ENCODE peak calls at places on chromosomes 3 and 15, in four cellular contexts. G is HepG2, I is K562, A is GM12878. V is an unnamed sample.

GRCh38 chr3:182115328-182116045 is 403.8 kb downstream of the SOX2 start:
- DNase-seq in G (no peak), A (no peak), I (no peak), V (no peak)

GRCh38 chr3:31402118-31402517 is 130.6 kb upstream of the STT3B start:
- DNase-seq in G (no peak), A (no peak), I (no peak), V (no peak)

GRCh38 chr3:111954228-111954990 is 24.4 kb upstream of the ABHD10 start:
- DNase-seq in G (no peak), I (no peak), A (no peak), V (no peak)

GRCh38 chr15:74863239-74864056 is 9.7 kb downstream of the SCAMP2 start:
- DNase-seq in I (no peak), G (no peak), A (no peak), V (no peak)

GRCh38 chr3:117074833-117075232 is 365.3 kb downstream of the TUSC7 start:
- DNase-seq in A (no peak), G (no peak), I (no peak), V (no peak)

GRCh38 chr15:85793641-85794597 is 806 bp downstream of the KLHL25 start:
- DNase-seq in I (peak), A (no peak), G (peak), V (peak)

GRCh38 chr3:194985031-194985578 is 285.9 kb downstream of the XXYLT1 start:
- DNase-seq in G (peak), A (no peak), I (no peak), V (peak)

GRCh38 chr15:85620321-85621044 is 174.2 kb downstream of the KLHL25 start:
- DNase-seq in A (no peak), G (no peak), I (no peak), V (no peak)

GRCh38 chr15:64566629-64567427 is 106.5 kb downstream of the ZNF609 start:
- DNase-seq in I (peak), A (no peak), G (no peak), V (no peak)

GRCh38 chr3:60153221-60153999 is 1097.8 kb downstream of the FHIT start:
- DNase-seq in I (no peak), G (no peak), A (no peak), V (no peak)

GRCh38 chr3:25820816-25821486 is 31.1 kb downstream of the OXSM start:
- DNase-seq in A (no peak), I (no peak), G (no peak), V (no peak)

GRCh38 chr15:57364282-57365007 is 11.9 kb upstream of the CGNL1 start:
- DNase-seq in I (no peak), A (no peak), G (peak), V (peak)

GRCh38 chr15:48090666-48091065 is 30.1 kb upstream of the SLC24A5 start:
- DNase-seq in G (no peak), A (no peak), I (no peak), V (no peak)

GRCh38 chr15:39153718-39154117 is 427.2 kb upstream of the THBS1 start:
- DNase-seq in G (no peak), I (no peak), A (no peak), V (no peak)

GRCh38 chr3:188389711-188390346 is 235.9 kb downstream of the LPP start:
- DNase-seq in G (no peak), A (no peak), I (no peak), V (no peak)

GRCh38 chr3:63948995-63949394 is 36.8 kb upstream of the SCAANT1 start:
- DNase-seq in A (no peak), G (no peak), I (no peak), V (no peak)

GRCh38 chr3:45551214-45552010 is 43.1 kb upstream of the LIMD1 start:
- DNase-seq in A (no peak), I (peak), G (peak), V (no peak)

GRCh38 chr15:64232400-64232799 is 69.6 kb upstream of the PPIB start:
- DNase-seq in I (peak), G (peak), A (no peak), V (no peak)

GRCh38 chr15:25175033-25175788 is 220.4 kb downstream of the SNRPN start:
- DNase-seq in A (no peak), G (no peak), I (no peak), V (peak)

GRCh38 chr3:36597422-36597821 is 166.9 kb downstream of the DCLK3 start:
- DNase-seq in G (no peak), A (no peak), I (no peak), V (no peak)

GRCh38 chr3:138124689-138125420 is 7.3 kb downstream of the A4GNT start:
- DNase-seq in I (no peak), G (no peak), A (no peak), V (peak)

GRCh38 chr15:86439614-86440013 is 359.9 kb downstream of the AGBL1 start:
- DNase-seq in A (no peak), I (no peak), G (no peak), V (no peak)

GRCh38 chr15:62756326-62756994 is 286.1 kb upstream of the TPM1 start:
- DNase-seq in I (no peak), G (peak), A (no peak), V (no peak)

GRCh38 chr15:79007066-79007465 is 62.2 kb upstream of the CTSH start:
- DNase-seq in G (peak), A (peak), I (peak), V (peak)

GRCh38 chr3:153355559-153355958 is 193.5 kb downstream of the RAP2B start:
- DNase-seq in A (no peak), I (no peak), G (no peak), V (no peak)

GRCh38 chr3:141913150-141913811 is 36.8 kb downstream of the ATP1B3 start:
- DNase-seq in A (peak), I (peak), G (peak), V (no peak)

GRCh38 chr15:65094294-65094995 is 17.9 kb downstream of the KBTBD13 start:
- DNase-seq in I (no peak), G (no peak), A (no peak), V (no peak)

GRCh38 chr3:102722317-102722716 is 287.5 kb downstream of the ZPLD1 start:
- DNase-seq in A (no peak), G (no peak), I (no peak), V (no peak)

GRCh38 chr3:160434071-160434470 is 15.5 kb downstream of the TRIM59 start:
- DNase-seq in A (no peak), G (no peak), I (no peak), V (no peak)

GRCh38 chr3:185824051-185824466 is 783 bp downstream of the IGF2BP2 start:
- DNase-seq in I (no peak), G (no peak), A (no peak), V (peak)

GRCh38 chr3:33758874-33759273 is 39.6 kb upstream of the PDCD6IP start:
- DNase-seq in G (no peak), A (no peak), I (no peak), V (no peak)

GRCh38 chr15:32636410-32636809 is 5.1 kb upstream of the SCG5 start:
- DNase-seq in G (no peak), A (no peak), I (no peak), V (no peak)

GRCh38 chr3:112089956-112090898 is 4.0 kb downstream of the C3orf52 start:
- DNase-seq in A (no peak), G (no peak), I (no peak), V (no peak)

GRCh38 chr15:66846811-66847210 is 144.8 kb downstream of the SMAD6 start:
- DNase-seq in A (no peak), G (no peak), I (no peak), V (no peak)

GRCh38 chr3:140131895-140132294 is 196.9 kb downstream of the CLSTN2 start:
- DNase-seq in G (no peak), I (no peak), A (no peak), V (no peak)

GRCh38 chr3:13500133-13500885 is 20.2 kb downstream of the HDAC11 start:
- DNase-seq in G (no peak), I (peak), A (no peak), V (peak)

GRCh38 chr3:163951397-163951987 is 1126.8 kb downstream of the SI start:
- DNase-seq in G (peak), I (no peak), A (no peak), V (no peak)

DNA sequence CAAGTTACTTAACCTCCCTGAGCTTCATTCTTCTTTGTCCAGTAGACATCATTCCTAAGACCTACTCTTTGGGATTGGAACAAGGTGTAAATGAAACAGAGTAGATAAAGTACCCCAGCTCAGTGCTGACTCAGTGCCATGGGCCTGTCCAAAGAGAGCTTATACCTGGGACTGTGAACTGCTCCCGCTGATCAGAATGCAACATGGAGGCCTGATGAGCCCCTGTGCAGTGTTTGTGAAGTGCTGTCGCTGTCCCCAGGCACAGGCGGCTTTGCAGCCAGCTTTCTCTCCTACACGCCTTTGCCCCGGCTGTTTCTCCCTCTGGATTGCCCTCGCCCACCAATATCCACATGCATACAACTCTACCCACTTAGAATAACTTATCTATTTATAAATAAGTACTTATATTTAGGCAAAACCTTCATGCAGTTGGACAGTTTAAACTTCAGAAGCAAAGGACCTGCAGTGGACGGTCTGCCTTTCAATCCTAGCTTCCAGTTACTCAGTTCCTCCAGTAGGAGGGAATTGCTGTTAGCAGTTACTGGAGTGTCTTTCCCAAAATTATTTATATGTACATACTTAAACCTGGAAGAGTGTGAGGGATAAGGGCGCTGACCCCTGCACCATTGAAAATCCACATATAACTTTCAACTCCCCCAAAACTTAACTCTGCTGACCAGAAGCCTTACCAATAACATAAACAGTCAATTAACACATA is 80.0 kb downstream of the CORO2B start:
- DNase-seq in I (no peak), A (no peak), G (no peak), V (no peak)
- TF ChIP-seq CBFB in I (no peak), A (no peak), G (no peak), V (no peak)

GRCh38 chr3:134244921-134245320 is 5.7 kb downstream of the RYK start:
- DNase-seq in I (no peak), A (no peak), G (no peak), V (no peak)

GRCh38 chr3:134239538-134239937 is 11.1 kb downstream of the RYK start:
- DNase-seq in G (no peak), I (no peak), A (no peak), V (no peak)

GRCh38 chr3:134237454-134238145 is 13.1 kb downstream of the RYK start:
- DNase-seq in I (no peak), A (no peak), G (peak), V (no peak)

GRCh38 chr3:134242649-134243637 is 7.7 kb downstream of the RYK start:
- DNase-seq in I (no peak), A (no peak), G (peak), V (no peak)
- TF ChIP-seq CBFB in I (no peak), A (no peak), G (no peak), V (no peak)

DNA sequence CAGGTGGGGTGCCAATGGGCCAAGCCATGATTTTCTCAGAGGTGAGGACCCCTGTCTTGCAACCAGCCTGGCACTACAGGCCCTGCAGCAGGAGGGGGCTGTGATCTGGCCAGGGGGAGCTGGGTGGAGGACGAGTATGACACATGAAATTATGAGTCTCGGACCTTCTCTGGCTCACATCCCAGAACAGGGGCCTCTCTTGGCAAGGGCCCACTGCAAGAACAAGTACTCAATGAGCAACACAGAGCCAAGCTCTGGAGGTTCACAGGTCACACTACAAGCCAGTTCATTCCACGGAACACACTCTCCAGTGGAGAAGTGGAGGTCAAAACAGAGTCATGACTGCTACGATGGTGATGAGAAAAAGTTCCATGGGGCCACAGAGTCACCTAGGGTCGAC is 28.3 kb downstream of the CCDC32 start:
- DNase-seq in A (no peak), I (no peak), G (no peak), V (no peak)
- TF ChIP-seq CBFB in A (no peak), I (no peak), G (no peak), V (no peak)

GRCh38 chr15:45402955-45403892 is 24.9 kb upstream of the GATM start:
- DNase-seq in I (peak), G (no peak), A (no peak), V (peak)
- TF ChIP-seq CBFB in I (no peak), G (no peak), A (no peak), V (no peak)

DNA sequence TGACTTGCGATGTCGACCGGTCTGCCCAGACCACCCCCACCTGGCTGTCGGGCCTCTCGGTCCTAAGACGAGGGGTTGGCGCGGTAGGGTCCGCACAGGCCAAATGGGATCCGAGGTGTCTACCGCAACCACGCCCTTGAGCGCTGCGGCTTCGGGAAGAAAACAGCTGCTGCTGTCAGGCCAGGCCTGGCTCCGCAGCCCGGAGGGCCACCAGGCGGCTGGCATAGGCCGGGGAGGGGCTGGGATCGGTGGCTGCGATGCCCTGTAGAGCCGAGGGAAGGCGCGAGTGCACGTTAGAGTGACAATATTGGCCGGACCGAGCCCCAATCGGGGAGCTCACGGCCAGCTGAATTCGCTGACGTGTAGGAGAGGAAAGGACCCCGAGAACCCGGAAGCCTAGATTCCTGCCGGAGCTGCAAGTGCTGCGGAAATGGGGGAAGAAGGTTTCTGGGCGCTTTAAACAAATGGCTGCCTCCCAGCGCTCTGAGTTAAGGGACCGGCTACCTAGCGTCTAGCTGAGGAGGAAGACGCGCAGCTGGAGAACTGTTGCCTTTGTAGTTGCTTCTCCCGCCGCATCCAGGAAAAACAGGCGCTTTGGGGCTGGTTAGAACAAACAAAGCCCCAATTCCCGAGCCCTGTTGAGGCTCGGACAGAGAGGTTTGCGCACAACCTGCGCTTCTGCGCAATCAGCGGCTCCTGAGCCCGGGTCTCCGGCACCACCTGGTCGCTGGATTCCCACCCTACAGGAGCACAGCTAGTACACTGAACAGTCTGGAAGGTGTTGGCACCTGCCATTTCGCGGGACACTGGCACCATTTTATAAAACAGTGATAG is 14.0 kb downstream of the ZIC4 start:
- DNase-seq in A (no peak), G (no peak), I (no peak), V (peak)
- TF ChIP-seq CBFB in A (no peak), G (no peak), I (no peak), V (peak)

GRCh38 chr3:4850211-4850927 is 128.9 kb upstream of the BHLHE40 start:
- DNase-seq in A (peak), I (no peak), G (no peak), V (no peak)
- TF ChIP-seq CBFB in A (peak), I (no peak), G (no peak), V (no peak)

GRCh38 chr3:126930936-126931600 is 51.8 kb upstream of the PLXNA1 start:
- DNase-seq in G (no peak), I (no peak), A (no peak), V (no peak)
- TF ChIP-seq CBFB in G (no peak), I (no peak), A (no peak), V (no peak)

DNA sequence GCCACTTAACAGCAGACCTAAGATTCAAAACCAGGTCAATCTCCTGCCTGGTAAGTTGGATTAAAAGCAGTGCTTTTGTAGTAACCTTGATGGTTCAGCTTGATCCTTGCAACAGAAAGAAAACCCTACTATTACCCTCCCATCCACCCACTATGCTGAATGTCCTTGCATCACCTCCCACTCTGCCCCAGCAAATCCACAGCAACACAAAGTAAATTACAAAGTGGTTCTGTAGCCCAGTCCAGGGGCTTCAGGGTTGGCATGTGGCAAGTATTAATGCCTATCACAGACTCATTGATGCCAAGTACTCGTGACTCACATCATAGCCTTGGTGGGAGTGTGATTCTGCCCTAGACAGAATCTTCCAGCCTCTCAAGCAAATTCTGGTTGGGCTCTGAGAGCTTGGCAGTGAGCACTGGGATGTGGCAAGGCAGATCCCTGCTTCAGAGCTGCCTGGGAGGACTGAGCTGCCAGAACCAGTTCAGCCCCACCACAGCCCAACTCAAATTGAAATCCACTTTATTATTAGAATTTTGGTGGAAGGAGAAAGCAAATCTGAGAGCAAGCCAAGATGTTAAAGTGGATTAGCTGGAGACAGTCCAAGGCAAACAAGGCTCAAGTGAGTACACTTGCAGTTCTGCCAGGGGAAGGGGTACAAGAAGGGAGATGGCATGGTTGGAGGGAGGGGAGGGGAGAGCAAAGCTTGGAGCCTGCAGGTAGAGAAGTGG is 225.8 kb upstream of the UMPS start:
- DNase-seq in A (no peak), G (no peak), I (no peak), V (no peak)
- TF ChIP-seq CBFB in A (no peak), G (no peak), I (no peak), V (no peak)

DNA sequence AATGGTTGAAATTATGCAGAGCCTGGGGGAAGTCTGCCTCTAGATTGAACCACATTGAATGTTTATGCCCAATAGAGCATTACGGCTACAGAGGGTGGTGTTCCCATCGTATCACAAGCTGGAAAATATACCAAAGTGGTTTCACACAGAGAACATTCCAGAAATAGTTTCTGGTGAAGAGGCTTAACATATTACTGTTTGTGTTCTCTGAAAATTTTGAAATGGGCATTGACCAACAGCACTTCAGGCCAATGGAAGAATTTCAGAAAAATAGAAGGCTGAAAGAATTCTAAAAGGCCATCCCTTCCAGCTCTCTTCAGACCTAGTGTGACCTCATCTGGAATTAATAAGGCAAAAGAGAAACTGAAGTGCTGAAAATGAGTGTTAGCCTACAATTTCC is 203.8 kb downstream of the NEK10 start:
- DNase-seq in G (no peak), A (no peak), I (no peak), V (no peak)
- TF ChIP-seq CBFB in G (no peak), A (no peak), I (no peak), V (no peak)